ENCODE peak calls at places on chromosomes 6 and 20, in four cellular contexts. S is SJSA1, M is AG08395, N is GM20000. D is an unnamed sample.

GRCh38 chr20:24798930-24799705 is 150.0 kb upstream of the CST7 start:
- DNase-seq in S (no peak), M (peak; percentile 31), N (no peak), D (no peak)

GRCh38 chr6:2412731-2413130 is 167.3 kb upstream of the GMDS start:
- DNase-seq in S (no peak), M (peak; percentile 69), N (no peak), D (no peak)

GRCh38 chr6:87498048-87498447 is 25.3 kb downstream of the SLC35A1 start:
- DNase-seq in S (no peak), M (no peak), N (no peak), D (no peak)

GRCh38 chr6:146481527-146481926 is 62.1 kb upstream of the RAB32 start:
- DNase-seq in S (no peak), M (no peak), N (no peak), D (no peak)

GRCh38 chr20:45433316-45433715 is 17.4 kb downstream of the PIGT start:
- DNase-seq in S (no peak), M (peak; percentile 50), N (no peak), D (no peak)

GRCh38 chr6:109009761-109010612 is 84.7 kb downstream of the SESN1 start:
- DNase-seq in S (no peak), M (no peak), N (no peak), D (peak; percentile 31)

GRCh38 chr6:34142599-34142998 is 3.3 kb downstream of the GRM4 start:
- DNase-seq in S (no peak), M (no peak), N (no peak), D (no peak)

GRCh38 chr6:13504611-13505344 is 17.4 kb upstream of the GFOD1 start:
- DNase-seq in S (no peak), M (no peak), N (no peak), D (no peak)

D was measured in naive thymus-derived CD8-positive, alpha-beta T cell.